ENCODE peak calls at places on chromosome 22, in six cellular contexts. B is PC-3, P is MM.1S, T is neural progenitor cell, V is GM23338, E is SK-N-SH. C is an unnamed sample. For H3F3A, the result is how much of the 10 kb centered on the place peaks cover.

GRCh38 chr22:42078469-42079318 is 806 bp upstream of the SMDT1 start:
- DNase-seq in T (no peak), P (no peak), V (peak), E (no peak), B (no peak), C (peak)

GRCh38 chr22:22593964-22594656 is 35.0 kb upstream of the PRAME start:
- DNase-seq in B (peak), E (peak), P (peak), V (peak), T (peak), C (peak)

GRCh38 chr22:22463855-22464540 is 44.5 kb downstream of the ZNF280B start:
- DNase-seq in B (peak), P (peak), E (peak), T (peak), V (peak), C (peak)

GRCh38 chr22:17232406-17232805 is 13.2 kb upstream of the ADA2 start:
- DNase-seq in V (peak), E (no peak), T (peak), P (no peak), B (no peak), C (no peak)

GRCh38 chr22:22237521-22237920 is 7.1 kb upstream of the VPREB1 start:
- DNase-seq in E (no peak), P (no peak), T (no peak), B (no peak), V (no peak), C (no peak)

GRCh38 chr22:27698830-27699229 is 102.7 kb downstream of the MN1 start:
- DNase-seq in P (no peak), V (no peak), B (no peak), T (no peak), E (no peak), C (no peak)

GRCh38 chr22:44172370-44173108 is 8.2 kb upstream of the PARVG start:
- DNase-seq in V (peak), E (no peak), B (no peak), T (peak), P (no peak), C (peak)

GRCh38 chr22:27799334-27800249 is 2.0 kb downstream of the MN1 start:
- DNase-seq in B (peak), E (peak), P (no peak), T (peak), V (no peak), C (peak)

GRCh38 chr22:31349960-31350359 is 3.8 kb upstream of the PATZ1 start:
- DNase-seq in B (no peak), E (no peak), V (no peak), T (no peak), P (no peak), C (no peak)

GRCh38 chr22:21927174-21927823 is 25.3 kb downstream of the PPM1F start:
- DNase-seq in B (no peak), V (peak), P (no peak), E (no peak), T (no peak), C (no peak)

GRCh38 chr22:50302041-50302541 is 5.4 kb downstream of the PLXNB2 start:
- DNase-seq in E (no peak), V (no peak), T (no peak), P (no peak), B (peak), C (peak)

GRCh38 chr22:50304528-50305392 is 2.7 kb downstream of the PLXNB2 start:
- DNase-seq in P (no peak), V (no peak), E (no peak), B (peak), T (no peak), C (peak)

GRCh38 chr22:49480896-49481650 is 346.6 kb downstream of the BRD1 start:
- DNase-seq in B (no peak), E (no peak), T (no peak), P (no peak), V (no peak), C (no peak)

GRCh38 chr22:49290711-49291110 is 537.0 kb downstream of the BRD1 start:
- DNase-seq in P (no peak), B (no peak), T (no peak), V (no peak), E (no peak), C (no peak)

GRCh38 chr22:28222066-28222465 is 303.0 kb upstream of the PITPNB start:
- DNase-seq in P (no peak), E (no peak), B (no peak), V (no peak), T (no peak), C (no peak)

GRCh38 chr22:38347181-38347943 is 30.1 kb upstream of the CSNK1E start:
- DNase-seq in E (no peak), V (no peak), B (no peak), T (no peak), P (no peak), C (no peak)
- TF ChIP-seq EZH2phosphoT487 in E (no peak), V (no peak), B (no peak), T (no peak), P (no peak), C (no peak)

GRCh38 chr22:38867496-38868285 is 4.3 kb downstream of the CBX6 start:
- DNase-seq in V (no peak), B (no peak), P (no peak), T (no peak), E (no peak), C (no peak)
- H3F3A ChIP-seq in V (under half), B (under half), P (under half), T (under half), E (under half), C (under half)

DNA sequence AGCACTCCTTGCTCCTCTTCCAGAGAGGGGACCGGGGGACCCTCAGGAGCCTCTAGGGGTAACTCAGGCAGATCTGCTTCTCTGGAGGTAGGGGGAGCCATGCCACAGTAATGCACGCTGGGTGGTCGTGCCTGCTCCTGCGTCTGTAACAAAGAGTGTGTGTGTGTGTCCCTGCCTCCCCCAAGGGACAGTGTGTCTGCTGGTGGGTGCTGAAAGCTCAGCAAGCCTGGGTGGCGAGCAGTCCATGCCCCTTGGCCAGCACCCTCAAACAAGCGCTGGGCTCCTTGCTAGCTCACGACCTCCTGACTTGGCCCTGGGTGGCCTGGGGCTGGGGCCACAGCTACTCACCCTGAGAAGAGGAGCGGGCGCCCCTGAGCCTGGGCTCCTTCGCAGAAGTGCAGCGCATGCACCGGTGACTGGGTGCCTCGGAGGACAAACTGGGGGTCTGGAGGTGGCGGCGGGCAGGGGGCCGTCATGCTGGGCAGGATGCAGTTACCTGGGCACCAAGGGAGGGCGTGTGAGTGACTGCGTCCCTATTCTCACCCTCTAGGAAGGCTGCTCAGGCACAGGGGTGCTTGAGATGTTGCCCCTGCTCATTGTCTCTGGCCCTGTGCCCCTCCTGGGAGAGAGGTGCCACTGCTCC is 33.7 kb downstream of the GNB1L start:
- DNase-seq in P (no peak), T (peak), B (no peak), E (peak), V (peak), C (no peak)
- TF ChIP-seq EZH2phosphoT487 in P (no peak), T (no peak), B (no peak), E (no peak), V (no peak), C (no peak)

DNA sequence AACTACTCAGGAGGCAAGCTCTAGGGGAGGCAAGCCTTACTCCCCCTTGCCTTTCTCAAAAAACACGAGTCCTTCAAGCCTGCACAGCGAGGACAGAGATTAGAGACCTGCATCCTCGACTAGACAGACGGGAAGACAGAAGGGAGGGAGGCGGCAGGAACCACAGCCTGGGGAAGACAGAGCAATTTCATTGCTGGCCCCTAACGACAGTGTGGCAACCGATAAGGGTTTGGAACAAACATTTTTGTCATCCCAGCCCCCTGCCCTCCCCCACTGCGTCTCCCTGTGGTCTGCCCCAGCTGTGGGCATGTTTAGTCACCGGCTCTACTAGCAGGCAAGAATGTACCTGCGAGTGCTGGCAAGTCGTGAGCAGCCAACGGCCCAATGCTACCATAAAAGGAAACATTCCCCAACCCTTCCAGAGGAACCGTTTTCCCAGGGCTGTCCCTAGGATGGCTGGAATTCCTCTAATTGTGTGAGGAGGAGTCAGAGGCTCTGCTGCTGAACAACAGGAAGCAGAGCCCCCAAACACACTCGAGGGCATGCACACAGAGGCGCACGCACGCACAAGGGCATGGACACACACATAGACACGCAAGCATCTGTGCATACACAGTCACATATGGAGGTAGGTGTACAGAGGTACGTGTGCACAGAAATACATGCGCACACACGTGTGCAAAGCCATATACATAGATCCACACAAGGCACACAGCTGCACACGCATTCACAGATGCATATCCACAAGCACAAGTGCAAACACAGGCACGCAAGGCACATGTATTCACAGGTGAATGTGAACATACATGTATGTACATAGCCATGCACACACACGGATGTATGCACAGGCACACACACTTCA is 58.3 kb downstream of the MYH9 start:
- DNase-seq in T (peak), E (peak), P (no peak), B (peak), V (peak), C (peak)
- H3F3A ChIP-seq in T (under half), E (half or more), P (under half), B (under half), V (under half), C (half or more)

DNA sequence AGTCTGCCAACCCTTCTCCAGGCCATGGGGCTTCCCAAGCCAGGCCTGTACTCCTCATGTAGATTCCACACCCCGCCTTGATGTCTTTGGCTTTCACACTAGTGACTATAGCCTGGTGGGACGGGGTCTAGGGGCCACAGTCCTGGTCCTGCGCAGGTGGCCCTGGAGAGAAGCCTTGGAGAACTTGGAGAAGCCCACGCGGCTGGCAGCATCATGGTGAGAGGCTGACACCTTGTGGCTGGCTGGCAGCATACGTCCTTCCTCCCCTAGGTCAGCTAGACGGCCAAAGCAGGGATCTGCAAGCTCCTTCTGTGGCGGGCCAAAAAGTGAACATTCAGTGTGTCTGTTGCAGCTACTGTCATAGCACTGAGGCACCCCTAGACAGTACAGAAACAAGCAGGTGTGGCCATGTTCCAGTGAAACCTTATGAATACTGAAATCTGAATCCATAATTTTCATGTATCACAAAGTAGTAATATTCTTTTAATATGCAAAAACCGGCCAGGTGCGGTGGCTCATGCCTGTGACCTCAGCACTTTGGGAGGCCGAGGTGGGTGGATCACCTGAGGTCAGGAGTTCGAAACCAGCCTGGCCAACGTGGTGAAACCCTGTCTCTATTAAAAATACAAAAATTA is 42.0 kb downstream of the FAM83F start:
- DNase-seq in P (peak), V (peak), E (peak), B (peak), T (peak), C (peak)
- TF ChIP-seq EZH2phosphoT487 in P (no peak), V (no peak), E (no peak), B (no peak), T (no peak), C (no peak)

DNA sequence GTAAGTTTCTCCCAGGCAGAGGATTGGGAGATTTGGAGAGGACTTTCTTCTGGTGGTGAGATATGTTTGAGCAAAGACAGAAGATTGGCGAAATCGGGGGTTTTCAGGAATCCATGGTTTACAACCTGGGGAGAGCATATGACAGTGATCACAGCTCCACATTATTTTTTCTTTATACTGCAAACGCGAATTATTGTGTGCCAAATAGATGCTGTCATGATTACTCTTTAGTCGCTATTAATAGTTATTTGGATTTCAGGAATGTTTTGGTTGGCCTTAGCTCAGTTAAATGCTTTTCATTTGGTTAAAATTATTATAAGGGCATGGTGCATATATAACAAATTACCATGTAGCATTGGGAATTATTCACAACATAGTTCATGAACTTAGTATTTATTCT is 15.2 kb downstream of the ATXN10 start:
- DNase-seq in V (no peak), B (no peak), P (no peak), E (no peak), T (no peak), C (peak)
- H3F3A ChIP-seq in V (under half), B (under half), P (under half), E (half or more), T (under half), C (half or more)

DNA sequence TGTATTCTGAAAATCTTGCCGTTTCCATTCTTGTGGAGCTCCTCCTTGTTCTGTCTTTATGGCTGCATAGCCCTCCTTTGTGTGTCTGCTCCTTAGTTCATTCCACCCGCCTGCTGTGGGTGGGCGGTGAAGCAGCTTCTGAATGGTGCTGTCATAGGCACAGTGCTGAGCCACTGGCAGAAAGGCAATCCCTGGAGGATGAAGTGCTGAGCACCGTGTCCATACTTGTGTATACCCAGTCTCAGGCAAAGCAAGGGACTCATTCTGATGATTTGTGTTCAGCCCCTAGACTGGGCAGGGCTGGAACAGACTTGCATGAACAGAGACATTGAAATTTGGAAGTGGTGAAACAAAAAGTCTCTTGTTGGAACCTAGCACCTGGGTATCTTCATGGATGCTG is 134.9 kb downstream of the MYO18B start:
- DNase-seq in V (no peak), T (peak), P (no peak), E (no peak), B (no peak), C (no peak)
- TF ChIP-seq EZH2phosphoT487 in V (no peak), T (no peak), P (no peak), E (no peak), B (no peak), C (no peak)

GRCh38 chr22:32822188-32822877 is 20.8 kb downstream of the TIMP3 start:
- DNase-seq in V (no peak), T (no peak), B (no peak), E (no peak), P (no peak), C (no peak)
- H3F3A ChIP-seq in V (under half), T (under half), B (under half), E (under half), P (under half), C (half or more)

GRCh38 chr22:37178350-37179125 is 9.5 kb downstream of the C1QTNF6 start:
- DNase-seq in E (no peak), V (no peak), P (no peak), B (no peak), T (peak), C (peak)
- TF ChIP-seq EZH2phosphoT487 in E (no peak), V (no peak), P (no peak), B (no peak), T (no peak), C (no peak)

GRCh38 chr22:36363378-36363931 is 24.3 kb downstream of the MYH9 start:
- DNase-seq in T (no peak), E (no peak), P (no peak), B (peak), V (no peak), C (no peak)
- H3F3A ChIP-seq in T (under half), E (half or more), P (under half), B (under half), V (under half), C (half or more)

C was measured in GM23248.